ENCODE peak calls at places on chromosomes 16 and 17, in seven cellular contexts. H is foreskin keratinocyte, P is iris pigment epithelial cell, C is progenitor cell of endocrine pancreas, T is MCF 10A, R is mammary epithelial cell, K is GM03348. L is an unnamed sample.

GRCh38 chr16:75070055-75070841 is 46.3 kb downstream of the LDHD start:
- DNase-seq in H (no peak), P (no peak), C (no peak), T (no peak), R (no peak), K (peak; percentile 20), L (no peak)

GRCh38 chr17:2700031-2700490 is 11.5 kb downstream of the CLUH start:
- DNase-seq in H (no peak), P (no peak), C (no peak), T (no peak), R (no peak), K (no peak), L (peak; percentile 1)

GRCh38 chr17:32161506-32162365 is 19.4 kb downstream of the RHOT1 start:
- DNase-seq in H (peak; percentile 81), P (peak; percentile 89), C (no peak), T (peak; percentile 23), R (peak; percentile 83), K (peak; percentile 73), L (no peak)

GRCh38 chr17:81735181-81736102 is 23.4 kb downstream of the SLC25A10 start:
- DNase-seq in H (peak; percentile 56), P (no peak), C (no peak), T (peak; percentile 39), R (peak; percentile 55), K (peak; percentile 70), L (no peak)

GRCh38 chr17:68981288-68981687 is 26.1 kb upstream of the ABCA8 start:
- DNase-seq in H (no peak), P (peak; percentile 90), C (no peak), T (peak; percentile 29), R (no peak), K (peak; percentile 67), L (peak; percentile 68)

GRCh38 chr16:48542020-48542473 is 67.9 kb downstream of the N4BP1 start:
- DNase-seq in H (no peak), P (peak; percentile 53), C (no peak), T (peak; percentile 47), R (peak; percentile 46), K (peak; percentile 71), L (peak; percentile 61)

GRCh38 chr17:34393401-34393800 is 30.4 kb upstream of the CCL1 start:
- DNase-seq in H (no peak), P (no peak), C (no peak), T (no peak), R (no peak), K (no peak), L (no peak)

GRCh38 chr17:14061666-14062560 is 7.4 kb upstream of the COX10 start:
- DNase-seq in H (peak; percentile 81), P (peak; percentile 83), C (no peak), T (peak; percentile 86), R (peak; percentile 48), K (peak; percentile 87), L (no peak)

GRCh38 chr17:36920032-36921000 is 17.0 kb upstream of the LHX1 start:
- DNase-seq in H (no peak), P (peak; percentile 70), C (no peak), T (peak; percentile 63), R (no peak), K (no peak), L (no peak)

GRCh38 chr17:67528751-67529436 is 151.8 kb downstream of the PITPNC1 start:
- DNase-seq in H (peak; percentile 15), P (peak; percentile 90), C (peak; percentile 55), T (no peak), R (no peak), K (peak; percentile 95), L (peak; percentile 41)

GRCh38 chr17:44214230-44214494 is 5.3 kb downstream of the UBTF start:
- DNase-seq in H (no peak), P (no peak), C (no peak), T (no peak), R (no peak), K (no peak), L (no peak)